ENCODE peak calls at places on chromosomes 13 and 19, in seven cellular contexts. R, V, Z, L, K, X and T are unnamed samples.

GRCh38 chr13:43804461-43805070 is 17.8 kb upstream of the ENOX1 start:
- DNase-seq in R (no peak), V (no peak), Z (no peak), L (no peak), K (peak), X (no peak), T (peak)

GRCh38 chr19:6516018-6516658 is 14.0 kb upstream of the TUBB4A start:
- DNase-seq in R (peak), V (peak), Z (peak), L (peak), K (peak), X (peak), T (no peak)

GRCh38 chr19:5628919-5629481 is 6.1 kb downstream of the SAFB start:
- DNase-seq in R (no peak), V (no peak), Z (no peak), L (no peak), K (no peak), X (no peak), T (no peak)

GRCh38 chr19:43667524-43668405 is 2.2 kb downstream of the PLAUR start:
- DNase-seq in R (no peak), V (no peak), Z (no peak), L (no peak), K (no peak), X (peak), T (no peak)

GRCh38 chr13:75271851-75272250 is 210.1 kb downstream of the TBC1D4 start:
- DNase-seq in R (no peak), V (no peak), Z (no peak), L (no peak), K (no peak), X (no peak), T (no peak)

GRCh38 chr19:18682807-18683108 is 722 bp upstream of the CRTC1 start:
- DNase-seq in R (no peak), V (no peak), Z (no peak), L (no peak), K (no peak), X (no peak), T (no peak)

GRCh38 chr19:3770136-3771032 is 1.6 kb downstream of the RAX2 start:
- DNase-seq in R (no peak), V (no peak), Z (no peak), L (no peak), K (no peak), X (no peak), T (no peak)

GRCh38 chr19:33390120-33390907 is 16.8 kb downstream of the CEBPG start:
- DNase-seq in R (no peak), V (peak), Z (no peak), L (no peak), K (no peak), X (peak), T (no peak)

GRCh38 chr13:78662467-78662866 is 3.5 kb upstream of the OBI1 start:
- DNase-seq in R (no peak), V (no peak), Z (no peak), L (no peak), K (no peak), X (no peak), T (no peak)

GRCh38 chr13:83620535-83621220 is 261.6 kb downstream of the SLITRK1 start:
- DNase-seq in R (peak), V (no peak), Z (no peak), L (no peak), K (no peak), X (no peak), T (no peak)

GRCh38 chr19:36257512-36257876 is 42.6 kb downstream of the ZNF146 start:
- DNase-seq in R (no peak), V (no peak), Z (peak), L (no peak), K (no peak), X (no peak), T (no peak)

GRCh38 chr13:112562254-112562653 is 25.7 kb downstream of the TUBGCP3 start:
- DNase-seq in R (no peak), V (no peak), Z (no peak), L (no peak), K (no peak), X (no peak), T (no peak)

GRCh38 chr13:44413095-44413494 is 39.5 kb downstream of the SERP2 start:
- DNase-seq in R (no peak), V (no peak), Z (no peak), L (no peak), K (no peak), X (no peak), T (no peak)

GRCh38 chr13:38819053-38819452 is 132.2 kb downstream of the FREM2 start:
- DNase-seq in R (no peak), V (no peak), Z (no peak), L (no peak), K (no peak), X (no peak), T (peak)

GRCh38 chr13:26019881-26020535 is 31.8 kb downstream of the SHISA2 start:
- DNase-seq in R (no peak), V (no peak), Z (no peak), L (no peak), K (no peak), X (no peak), T (no peak)

GRCh38 chr13:23999411-23999810 is 102.1 kb upstream of the C1QTNF9B start:
- DNase-seq in R (no peak), V (no peak), Z (no peak), L (no peak), K (no peak), X (no peak), T (no peak)

GRCh38 chr19:1945899-1946298 is 4.9 kb downstream of the CSNK1G2 start:
- DNase-seq in R (no peak), V (peak), Z (peak), L (no peak), K (peak), X (peak), T (peak)

GRCh38 chr19:49387936-49388372 is at the start of gene KASH5:
- DNase-seq in R (no peak), V (peak), Z (peak), L (peak), K (peak), X (peak), T (peak)

GRCh38 chr13:36414461-36414860 is 17.8 kb upstream of the CCNA1 start:
- DNase-seq in R (no peak), V (no peak), Z (no peak), L (no peak), K (no peak), X (no peak), T (no peak)

GRCh38 chr13:39455534-39456175 is 147.3 kb downstream of the LHFPL6 start:
- DNase-seq in R (no peak), V (no peak), Z (peak), L (no peak), K (no peak), X (no peak), T (no peak)

GRCh38 chr13:99996177-99996705 is 14.7 kb downstream of the ZIC2 start:
- DNase-seq in R (no peak), V (no peak), Z (no peak), L (no peak), K (no peak), X (no peak), T (peak)

GRCh38 chr19:10858204-10858828 is 10.1 kb downstream of the C19orf38 start:
- DNase-seq in R (no peak), V (no peak), Z (no peak), L (no peak), K (no peak), X (no peak), T (no peak)

GRCh38 chr13:114116734-114117133 is 15.7 kb downstream of the RASA3 start:
- DNase-seq in R (no peak), V (peak), Z (no peak), L (no peak), K (no peak), X (peak), T (no peak)

GRCh38 chr13:51249767-51250741 is 27.9 kb downstream of the FAM124A start:
- DNase-seq in R (no peak), V (no peak), Z (no peak), L (no peak), K (no peak), X (no peak), T (no peak)

GRCh38 chr13:98496239-98496668 is 80.7 kb downstream of the STK24 start:
- DNase-seq in R (no peak), V (no peak), Z (no peak), L (no peak), K (no peak), X (no peak), T (no peak)

GRCh38 chr19:46841458-46842083 is 9.1 kb downstream of the AP2S1 start:
- DNase-seq in R (no peak), V (peak), Z (no peak), L (no peak), K (no peak), X (no peak), T (no peak)